ENCODE peak calls at places on chromosomes 11 and 22, in nine cellular contexts. I is aorta, O is substantia nigra, T is neural progenitor cell, U is pancreas, A is endodermal cell, S is dorsolateral prefrontal cortex, G is psoas muscle, R is caudate nucleus. Z is an unnamed sample.

GRCh38 chr11:85682330-85683305 is 3.4 kb downstream of the CCDC89 start:
- DNase-seq in I (peak; percentile 91), O (peak; percentile 73), T (no peak), U (peak; percentile 48), A (no peak), S (peak; percentile 79), G (peak; percentile 86), R (peak; percentile 48), Z (peak; percentile 85)

GRCh38 chr11:124586247-124586860 is 16.6 kb downstream of the OR8A1 start:
- DNase-seq in I (peak; percentile 80), O (peak; percentile 47), T (peak; percentile 76), U (peak; percentile 20), A (peak; percentile 84), S (peak; percentile 49), G (peak; percentile 64), R (no peak), Z (peak; percentile 78)

GRCh38 chr11:4531666-4532065 is 13.3 kb upstream of the OR52M1 start:
- DNase-seq in I (no peak), O (no peak), T (peak; percentile 29), U (no peak), A (no peak), S (no peak), G (no peak), R (no peak), Z (no peak)

GRCh38 chr11:118000850-118001228 is 14.6 kb downstream of the IL10RA start:
- DNase-seq in I (no peak), O (no peak), T (no peak), U (no peak), A (no peak), S (no peak), G (no peak), R (no peak), Z (no peak)

GRCh38 chr22:20015971-20016733 is 471 bp downstream of the ARVCF start:
- DNase-seq in I (no peak), O (no peak), T (peak; percentile 68), U (no peak), A (peak; percentile 83), S (no peak), G (peak; percentile 66), R (no peak), Z (peak; percentile 48)

GRCh38 chr11:76700177-76701100 is 29.9 kb upstream of the LRRC32 start:
- DNase-seq in I (no peak), O (no peak), T (no peak), U (no peak), A (no peak), S (no peak), G (peak; percentile 77), R (no peak), Z (no peak)

GRCh38 chr11:36240746-36241295 is 48.4 kb downstream of the COMMD9 start:
- DNase-seq in I (no peak), O (no peak), T (no peak), U (no peak), A (no peak), S (no peak), G (no peak), R (no peak), Z (no peak)

GRCh38 chr11:115606223-115607220 is 102.3 kb upstream of the CADM1 start:
- DNase-seq in I (no peak), O (peak; percentile 8), T (no peak), U (peak; percentile 24), A (no peak), S (no peak), G (no peak), R (no peak), Z (peak; percentile 76)

GRCh38 chr11:72736452-72737069 is 15.6 kb downstream of the ARAP1 start:
- DNase-seq in I (no peak), O (no peak), T (no peak), U (no peak), A (no peak), S (no peak), G (peak; percentile 71), R (no peak), Z (peak; percentile 46)

GRCh38 chr11:68772936-68773335 is 21.6 kb upstream of the TESMIN start:
- DNase-seq in I (no peak), O (no peak), T (no peak), U (no peak), A (no peak), S (no peak), G (no peak), R (no peak), Z (no peak)

GRCh38 chr11:19455731-19456130 is 215.0 kb upstream of the E2F8 start:
- DNase-seq in I (no peak), O (no peak), T (no peak), U (no peak), A (peak; percentile 39), S (no peak), G (no peak), R (no peak), Z (no peak)

GRCh38 chr22:24486501-24486921 is 8.6 kb upstream of the UPB1 start:
- DNase-seq in I (no peak), O (no peak), T (no peak), U (no peak), A (no peak), S (no peak), G (no peak), R (no peak), Z (no peak)

GRCh38 chr11:70645537-70645936 is 247.2 kb downstream of the CTTN start:
- DNase-seq in I (no peak), O (no peak), T (no peak), U (no peak), A (no peak), S (no peak), G (no peak), R (no peak), Z (no peak)

GRCh38 chr22:24506802-24507438 is 11.8 kb downstream of the UPB1 start:
- DNase-seq in I (no peak), O (no peak), T (no peak), U (no peak), A (peak; percentile 68), S (no peak), G (no peak), R (no peak), Z (no peak)

GRCh38 chr11:111518668-111519067 is 4.1 kb downstream of the HOATZ start:
- DNase-seq in I (no peak), O (no peak), T (no peak), U (no peak), A (no peak), S (no peak), G (no peak), R (no peak), Z (no peak)

GRCh38 chr11:114134870-114135269 is 75.4 kb downstream of the ZBTB16 start:
- DNase-seq in I (no peak), O (no peak), T (no peak), U (no peak), A (no peak), S (no peak), G (no peak), R (no peak), Z (no peak)

GRCh38 chr11:114137054-114137453 is 77.5 kb downstream of the ZBTB16 start:
- DNase-seq in I (no peak), O (no peak), T (no peak), U (no peak), A (no peak), S (no peak), G (no peak), R (no peak), Z (no peak)

GRCh38 chr11:114138411-114138810 is 78.9 kb downstream of the ZBTB16 start:
- DNase-seq in I (no peak), O (no peak), T (no peak), U (no peak), A (no peak), S (no peak), G (no peak), R (no peak), Z (no peak)

GRCh38 chr11:114135737-114136151 is 76.2 kb downstream of the ZBTB16 start:
- DNase-seq in I (no peak), O (no peak), T (peak; percentile 43), U (no peak), A (peak; percentile 70), S (no peak), G (no peak), R (no peak), Z (no peak)

DNA sequence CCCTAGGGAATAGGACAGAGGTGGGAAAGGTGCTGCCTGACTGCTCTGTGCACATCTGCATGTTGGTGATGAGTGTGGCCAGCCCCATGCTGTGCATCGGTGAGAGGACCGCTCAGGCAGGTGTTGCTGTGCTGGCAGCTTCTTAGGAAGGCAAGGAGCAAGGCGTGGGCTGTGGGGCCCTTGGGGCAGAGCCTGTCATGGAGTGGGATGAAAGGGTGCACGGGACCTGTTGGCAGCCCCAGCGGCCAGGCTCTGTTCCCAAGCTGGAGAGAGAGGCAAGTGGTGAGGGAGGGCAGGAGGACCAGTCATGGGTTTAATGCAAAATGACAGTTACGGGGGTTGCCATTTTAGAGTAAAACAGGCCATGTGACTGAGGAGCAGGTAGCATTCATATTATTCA is 78.3 kb downstream of the ZBTB16 start:
- DNase-seq in I (no peak), O (no peak), T (no peak), U (no peak), A (no peak), S (no peak), G (peak; percentile 74), R (no peak), Z (no peak)
- H3K27ac ChIP-seq in I (peak overlapping the region; percentile 66), O (no peak overlapping the region), T (no peak overlapping the region), U (no peak overlapping the region), A (no peak overlapping the region), S (peak overlapping the region; percentile 29), G (peak overlapping the region; percentile 99), R (no peak overlapping the region), Z (peak overlapping the region; percentile 4)

DNA sequence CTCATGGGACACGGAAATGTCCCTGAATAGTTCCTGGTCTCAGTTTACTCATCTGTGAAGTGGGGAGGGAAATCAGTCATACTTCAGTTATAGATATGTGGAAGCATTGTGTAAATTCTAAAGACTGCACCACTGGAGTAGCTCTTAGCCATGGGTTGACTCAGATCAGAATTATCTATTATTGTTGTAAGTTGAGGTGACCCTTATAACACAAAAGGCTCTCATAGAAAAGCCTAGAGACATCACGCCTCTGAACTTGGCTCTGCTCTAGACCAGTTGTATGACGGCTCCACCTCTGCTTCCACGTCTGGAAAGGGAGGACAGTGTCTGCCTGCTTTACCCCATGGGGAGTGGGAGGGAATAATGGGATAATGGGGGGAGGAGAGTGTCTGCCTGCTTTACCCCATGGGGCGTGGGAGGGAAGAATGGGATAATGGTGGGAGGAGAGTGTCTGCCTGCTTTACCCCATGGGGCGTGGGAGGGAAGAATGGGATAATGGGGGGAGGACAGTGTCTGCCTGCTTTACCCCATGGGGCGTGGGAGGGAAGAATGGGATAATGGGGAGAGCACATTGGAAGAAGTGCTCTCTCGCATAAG is 98.2 kb downstream of the AMOTL1 start:
- DNase-seq in I (no peak), O (no peak), T (peak; percentile 8), U (no peak), A (peak; percentile 73), S (no peak), G (no peak), R (no peak), Z (no peak)
- H3K27ac ChIP-seq in I (no peak overlapping the region), O (no peak overlapping the region), T (no peak overlapping the region), U (no peak overlapping the region), A (peak overlapping the region; percentile 68), S (no peak overlapping the region), G (no peak overlapping the region), R (no peak overlapping the region), Z (no peak overlapping the region)

GRCh38 chr11:122305426-122305825 is 189.4 kb upstream of the BLID start:
- DNase-seq in I (no peak), O (no peak), T (no peak), U (no peak), A (no peak), S (no peak), G (no peak), R (no peak), Z (peak; percentile 26)
- H3K27ac ChIP-seq in I (peak overlapping the region; percentile 94), O (peak overlapping the region; percentile 13), T (no peak overlapping the region), U (no peak overlapping the region), A (no peak overlapping the region), S (peak overlapping the region; percentile 91), G (peak overlapping the region; percentile 47), R (peak overlapping the region; percentile 33), Z (peak overlapping the region; percentile 9)

GRCh38 chr11:128689946-128690745 is 3.7 kb upstream of the FLI1 start:
- DNase-seq in I (no peak), O (no peak), T (peak; percentile 54), U (no peak), A (peak; percentile 76), S (no peak), G (no peak), R (no peak), Z (no peak)
- H3K27ac ChIP-seq in I (no peak overlapping the region), O (no peak overlapping the region), T (no peak overlapping the region), U (no peak overlapping the region), A (no peak overlapping the region), S (no peak overlapping the region), G (no peak overlapping the region), R (no peak overlapping the region), Z (no peak overlapping the region)

Z was measured in testis.